ENCODE peak calls at places on chromosomes 12 and 14, in seven cellular contexts. One of them, this sample, is unnamed.

GRCh38 chr14:54104746-54105145 is 148.1 kb upstream of the BMP4 start:
- DNase-seq in hepatocyte: no peak
- DNase-seq in breast epithelium: no peak
- DNase-seq in A549: no peak
- DNase-seq in CD4-positive, alpha-beta memory T cell: no peak
- DNase-seq in neuronal stem cell: no peak
- DNase-seq in left ventricle myocardium inferior: no peak
- DNase-seq in this sample: no peak

GRCh38 chr12:108180255-108181094 is 51.4 kb downstream of the WSCD2 start:
- DNase-seq in neuronal stem cell: no peak
- DNase-seq in hepatocyte: no peak
- DNase-seq in left ventricle myocardium inferior: no peak
- DNase-seq in A549: no peak
- DNase-seq in breast epithelium: no peak
- DNase-seq in CD4-positive, alpha-beta memory T cell: no peak
- DNase-seq in this sample: no peak

GRCh38 chr12:23827353-23827752 is 122.1 kb downstream of the SOX5 start:
- DNase-seq in A549: no peak
- DNase-seq in CD4-positive, alpha-beta memory T cell: no peak
- DNase-seq in breast epithelium: no peak
- DNase-seq in left ventricle myocardium inferior: no peak
- DNase-seq in neuronal stem cell: no peak
- DNase-seq in hepatocyte: peak; percentile 13
- DNase-seq in this sample: no peak

GRCh38 chr12:54357802-54358619 is 6.3 kb downstream of the GPR84 start:
- DNase-seq in breast epithelium: no peak
- DNase-seq in left ventricle myocardium inferior: no peak
- DNase-seq in A549: no peak
- DNase-seq in CD4-positive, alpha-beta memory T cell: peak; percentile 49
- DNase-seq in hepatocyte: no peak
- DNase-seq in neuronal stem cell: no peak
- DNase-seq in this sample: no peak

GRCh38 chr12:85951823-85952222 is 77.7 kb downstream of the NTS start:
- DNase-seq in A549: peak; percentile 42
- DNase-seq in neuronal stem cell: no peak
- DNase-seq in breast epithelium: no peak
- DNase-seq in CD4-positive, alpha-beta memory T cell: no peak
- DNase-seq in left ventricle myocardium inferior: no peak
- DNase-seq in hepatocyte: peak; percentile 7
- DNase-seq in this sample: no peak

GRCh38 chr14:73725116-73726024 is 11.2 kb upstream of the PNMA1 start:
- DNase-seq in breast epithelium: no peak
- DNase-seq in CD4-positive, alpha-beta memory T cell: no peak
- DNase-seq in neuronal stem cell: no peak
- DNase-seq in hepatocyte: peak; percentile 25
- DNase-seq in left ventricle myocardium inferior: no peak
- DNase-seq in A549: no peak
- DNase-seq in this sample: peak; percentile 57

GRCh38 chr14:105974902-105975301 is 448.5 kb downstream of the TMEM121 start:
- DNase-seq in breast epithelium: no peak
- DNase-seq in CD4-positive, alpha-beta memory T cell: peak; percentile 29
- DNase-seq in left ventricle myocardium inferior: no peak
- DNase-seq in hepatocyte: no peak
- DNase-seq in neuronal stem cell: no peak
- DNase-seq in A549: peak; percentile 12
- DNase-seq in this sample: no peak

GRCh38 chr12:643478-644292 is 19.6 kb downstream of the NINJ2 start:
- DNase-seq in left ventricle myocardium inferior: peak; percentile 53
- DNase-seq in A549: no peak
- DNase-seq in neuronal stem cell: no peak
- DNase-seq in hepatocyte: no peak
- DNase-seq in CD4-positive, alpha-beta memory T cell: no peak
- DNase-seq in breast epithelium: no peak
- DNase-seq in this sample: peak; percentile 52

GRCh38 chr12:69508091-69508490 is 37.9 kb downstream of the FRS2 start:
- DNase-seq in A549: no peak
- DNase-seq in neuronal stem cell: no peak
- DNase-seq in breast epithelium: no peak
- DNase-seq in left ventricle myocardium inferior: no peak
- DNase-seq in CD4-positive, alpha-beta memory T cell: no peak
- DNase-seq in hepatocyte: no peak
- DNase-seq in this sample: no peak

GRCh38 chr12:124915249-124916236 is 1.1 kb upstream of the UBC start:
- DNase-seq in left ventricle myocardium inferior: peak; percentile 63
- DNase-seq in neuronal stem cell: no peak
- DNase-seq in CD4-positive, alpha-beta memory T cell: no peak
- DNase-seq in breast epithelium: peak; percentile 59
- DNase-seq in A549: peak; percentile 86
- DNase-seq in hepatocyte: peak; percentile 71
- DNase-seq in this sample: peak; percentile 79

GRCh38 chr12:77204055-77204454 is 138.7 kb upstream of the E2F7 start:
- DNase-seq in CD4-positive, alpha-beta memory T cell: no peak
- DNase-seq in hepatocyte: peak; percentile 7
- DNase-seq in neuronal stem cell: no peak
- DNase-seq in left ventricle myocardium inferior: no peak
- DNase-seq in breast epithelium: no peak
- DNase-seq in A549: no peak
- DNase-seq in this sample: no peak

GRCh38 chr14:69636051-69636639 is 24.7 kb downstream of the SUSD6 start:
- DNase-seq in A549: no peak
- DNase-seq in hepatocyte: no peak
- DNase-seq in CD4-positive, alpha-beta memory T cell: no peak
- DNase-seq in neuronal stem cell: no peak
- DNase-seq in left ventricle myocardium inferior: no peak
- DNase-seq in breast epithelium: no peak
- DNase-seq in this sample: no peak

GRCh38 chr12:95212576-95212975 is 4.7 kb downstream of the FGD6 start:
- DNase-seq in left ventricle myocardium inferior: no peak
- DNase-seq in breast epithelium: no peak
- DNase-seq in neuronal stem cell: no peak
- DNase-seq in CD4-positive, alpha-beta memory T cell: no peak
- DNase-seq in hepatocyte: no peak
- DNase-seq in A549: no peak
- DNase-seq in this sample: no peak

GRCh38 chr12:113879658-113880057 is 86.5 kb downstream of the RBM19 start:
- DNase-seq in neuronal stem cell: no peak
- DNase-seq in breast epithelium: no peak
- DNase-seq in CD4-positive, alpha-beta memory T cell: no peak
- DNase-seq in hepatocyte: no peak
- DNase-seq in left ventricle myocardium inferior: no peak
- DNase-seq in A549: no peak
- DNase-seq in this sample: no peak

GRCh38 chr12:112937741-112938719 is at the start of gene OAS3:
- DNase-seq in breast epithelium: peak; percentile 83
- DNase-seq in A549: peak; percentile 82
- DNase-seq in left ventricle myocardium inferior: peak; percentile 88
- DNase-seq in CD4-positive, alpha-beta memory T cell: peak; percentile 75
- DNase-seq in hepatocyte: peak; percentile 87
- DNase-seq in neuronal stem cell: no peak
- DNase-seq in this sample: peak; percentile 89

DNA sequence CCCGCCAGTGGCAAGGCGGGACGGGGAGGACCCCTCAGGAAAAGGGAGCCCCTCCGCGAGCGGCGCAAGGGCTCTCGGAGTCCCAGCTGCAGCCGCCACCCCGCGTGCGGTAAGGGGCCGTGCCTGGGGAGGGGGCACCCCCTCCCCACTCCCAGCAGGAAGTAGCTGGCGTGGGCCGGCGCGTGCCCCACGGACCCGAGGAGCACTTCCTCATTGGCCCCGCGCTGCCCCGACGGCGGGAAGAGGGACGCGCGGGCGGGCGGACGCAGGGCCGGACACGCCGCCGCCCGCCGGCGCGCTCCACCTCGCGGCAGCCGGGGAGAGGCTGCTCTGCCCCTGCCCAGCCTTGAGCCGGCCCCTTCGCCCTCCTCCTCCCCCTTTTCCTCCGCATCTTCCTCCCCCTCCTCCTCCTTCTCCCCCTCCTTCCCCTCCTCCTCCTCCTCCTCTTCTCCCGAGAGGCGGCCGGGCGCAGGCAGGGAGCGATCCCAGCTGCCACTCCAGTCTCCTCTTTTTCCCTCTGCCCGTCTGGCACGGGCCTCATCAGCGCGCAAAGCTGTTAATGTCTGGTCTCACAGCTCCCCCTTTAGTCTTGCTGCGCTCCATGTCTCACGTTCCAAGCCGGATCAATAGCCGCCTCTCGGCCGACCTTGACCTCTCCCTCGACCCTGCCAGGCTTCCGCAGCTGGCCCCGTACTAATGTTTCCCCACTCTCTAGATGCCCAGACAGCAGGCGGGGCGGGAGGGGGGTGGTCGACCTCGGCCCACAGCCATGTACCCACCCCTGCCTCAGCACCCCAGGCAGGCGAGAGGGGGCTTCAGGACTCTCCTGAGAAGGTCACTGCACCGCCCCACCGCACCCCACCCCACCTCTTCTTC is 2.6 kb upstream of the BCL11B start:
- DNase-seq in CD4-positive, alpha-beta memory T cell: peak; percentile 61
- DNase-seq in A549: peak; percentile 85
- DNase-seq in neuronal stem cell: peak; percentile 90
- DNase-seq in hepatocyte: peak; percentile 93
- DNase-seq in left ventricle myocardium inferior: peak; percentile 23
- DNase-seq in breast epithelium: peak; percentile 65
- DNase-seq in this sample: peak; percentile 77
- H3K27ac ChIP-seq in CD4-positive, alpha-beta memory T cell: peak overlapping the region; percentile 80
- H3K27ac ChIP-seq in A549: peak overlapping the region; percentile 85
- H3K27ac ChIP-seq in neuronal stem cell: no peak overlapping the region
- H3K27ac ChIP-seq in hepatocyte: peak overlapping the region; percentile 75
- H3K27ac ChIP-seq in left ventricle myocardium inferior: no peak overlapping the region
- H3K27ac ChIP-seq in breast epithelium: no peak overlapping the region
- H3K27ac ChIP-seq in this sample: no peak overlapping the region

GRCh38 chr12:104219908-104220404 is 4.4 kb downstream of the TXNRD1 start:
- DNase-seq in neuronal stem cell: no peak
- DNase-seq in breast epithelium: no peak
- DNase-seq in A549: peak; percentile 99
- DNase-seq in CD4-positive, alpha-beta memory T cell: peak; percentile 64
- DNase-seq in hepatocyte: peak; percentile 75
- DNase-seq in left ventricle myocardium inferior: no peak
- DNase-seq in this sample: no peak

GRCh38 chr12:104223599-104224168 is 8.1 kb downstream of the TXNRD1 start:
- DNase-seq in breast epithelium: no peak
- DNase-seq in neuronal stem cell: no peak
- DNase-seq in CD4-positive, alpha-beta memory T cell: no peak
- DNase-seq in left ventricle myocardium inferior: no peak
- DNase-seq in A549: peak; percentile 28
- DNase-seq in hepatocyte: no peak
- DNase-seq in this sample: no peak

GRCh38 chr12:104219361-104219892 is 3.8 kb downstream of the TXNRD1 start:
- DNase-seq in left ventricle myocardium inferior: no peak
- DNase-seq in A549: peak; percentile 99
- DNase-seq in CD4-positive, alpha-beta memory T cell: no peak
- DNase-seq in breast epithelium: no peak
- DNase-seq in neuronal stem cell: no peak
- DNase-seq in hepatocyte: peak; percentile 75
- DNase-seq in this sample: no peak

GRCh38 chr12:104220931-104221330 is 5.4 kb downstream of the TXNRD1 start:
- DNase-seq in A549: no peak
- DNase-seq in neuronal stem cell: no peak
- DNase-seq in left ventricle myocardium inferior: no peak
- DNase-seq in breast epithelium: no peak
- DNase-seq in hepatocyte: no peak
- DNase-seq in CD4-positive, alpha-beta memory T cell: no peak
- DNase-seq in this sample: no peak

GRCh38 chr12:104222981-104223380 is 7.4 kb downstream of the TXNRD1 start:
- DNase-seq in CD4-positive, alpha-beta memory T cell: no peak
- DNase-seq in neuronal stem cell: no peak
- DNase-seq in breast epithelium: no peak
- DNase-seq in left ventricle myocardium inferior: no peak
- DNase-seq in hepatocyte: no peak
- DNase-seq in A549: no peak
- DNase-seq in this sample: no peak
- H3K4me1 ChIP-seq in CD4-positive, alpha-beta memory T cell: peaks cover 17% of the 10 kb centered on the region
- H3K4me1 ChIP-seq in neuronal stem cell: no peaks in the 10 kb centered on the region
- H3K4me1 ChIP-seq in breast epithelium: peaks cover 6% of the 10 kb centered on the region
- H3K4me1 ChIP-seq in left ventricle myocardium inferior: peaks cover 22% of the 10 kb centered on the region
- H3K4me1 ChIP-seq in hepatocyte: peaks cover 24% of the 10 kb centered on the region
- H3K4me1 ChIP-seq in A549: peaks cover 55% of the 10 kb centered on the region
- H3K4me1 ChIP-seq in this sample: peaks cover 12% of the 10 kb centered on the region

GRCh38 chr12:52521175-52521574 is 981 bp upstream of the KRT5 start:
- DNase-seq in hepatocyte: peak; percentile 79
- DNase-seq in left ventricle myocardium inferior: no peak
- DNase-seq in A549: no peak
- DNase-seq in CD4-positive, alpha-beta memory T cell: no peak
- DNase-seq in neuronal stem cell: no peak
- DNase-seq in breast epithelium: peak; percentile 86
- DNase-seq in this sample: no peak

GRCh38 chr12:52517888-52518287 is 2.3 kb downstream of the KRT5 start:
- DNase-seq in breast epithelium: peak; percentile 25
- DNase-seq in A549: no peak
- DNase-seq in left ventricle myocardium inferior: no peak
- DNase-seq in hepatocyte: no peak
- DNase-seq in CD4-positive, alpha-beta memory T cell: no peak
- DNase-seq in neuronal stem cell: no peak
- DNase-seq in this sample: no peak

GRCh38 chr12:52519826-52520662 is at the start of gene KRT5:
- DNase-seq in left ventricle myocardium inferior: no peak
- DNase-seq in CD4-positive, alpha-beta memory T cell: no peak
- DNase-seq in breast epithelium: peak; percentile 94
- DNase-seq in A549: no peak
- DNase-seq in neuronal stem cell: no peak
- DNase-seq in hepatocyte: no peak
- DNase-seq in this sample: no peak

GRCh38 chr12:52517005-52517835 is 3.0 kb downstream of the KRT5 start:
- DNase-seq in A549: no peak
- DNase-seq in hepatocyte: no peak
- DNase-seq in left ventricle myocardium inferior: no peak
- DNase-seq in breast epithelium: peak; percentile 17
- DNase-seq in CD4-positive, alpha-beta memory T cell: no peak
- DNase-seq in neuronal stem cell: no peak
- DNase-seq in this sample: no peak

GRCh38 chr12:52518574-52519469 is 1.4 kb downstream of the KRT5 start:
- DNase-seq in breast epithelium: peak; percentile 17
- DNase-seq in CD4-positive, alpha-beta memory T cell: no peak
- DNase-seq in neuronal stem cell: no peak
- DNase-seq in A549: no peak
- DNase-seq in hepatocyte: no peak
- DNase-seq in left ventricle myocardium inferior: no peak
- DNase-seq in this sample: no peak
- H3K4me3 ChIP-seq in breast epithelium: no peak overlapping the region
- H3K4me3 ChIP-seq in CD4-positive, alpha-beta memory T cell: no peak overlapping the region
- H3K4me3 ChIP-seq in neuronal stem cell: no peak overlapping the region
- H3K4me3 ChIP-seq in A549: no peak overlapping the region
- H3K4me3 ChIP-seq in hepatocyte: no peak overlapping the region
- H3K4me3 ChIP-seq in left ventricle myocardium inferior: no peak overlapping the region
- H3K4me3 ChIP-seq in this sample: no peak overlapping the region

DNA sequence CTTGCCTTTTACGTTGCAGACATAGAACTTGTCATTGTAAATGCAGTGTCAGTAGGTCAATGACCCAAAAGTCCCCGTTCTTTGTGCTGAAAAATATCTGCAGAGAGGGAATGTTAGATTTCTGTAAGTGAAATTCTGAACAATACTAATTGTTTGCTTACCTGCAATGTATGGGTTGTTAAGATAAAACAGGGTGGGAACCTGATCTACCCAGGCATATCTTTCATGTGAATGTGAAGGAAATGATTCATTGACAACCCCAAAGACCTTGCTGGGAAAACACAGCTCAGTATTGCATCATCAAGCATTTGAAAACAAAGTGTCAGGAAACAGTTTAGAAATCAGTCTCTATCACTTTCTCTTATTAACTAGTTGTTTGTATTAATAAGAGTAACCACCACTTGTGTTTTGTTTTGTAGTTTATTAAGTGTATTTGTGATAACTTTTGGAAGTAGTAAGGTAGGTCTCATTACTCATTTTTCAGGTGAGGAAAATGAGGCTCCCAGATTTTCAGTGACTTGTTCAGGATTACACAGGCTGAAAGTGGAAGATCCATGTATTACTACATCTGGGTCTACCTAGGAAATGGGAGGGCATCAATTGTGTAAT is 57.9 kb upstream of the SLC38A2 start:
- DNase-seq in neuronal stem cell: no peak
- DNase-seq in left ventricle myocardium inferior: no peak
- DNase-seq in hepatocyte: peak; percentile 50
- DNase-seq in breast epithelium: no peak
- DNase-seq in A549: peak; percentile 93
- DNase-seq in CD4-positive, alpha-beta memory T cell: peak; percentile 16
- DNase-seq in this sample: no peak
- H3K27ac ChIP-seq in neuronal stem cell: no peak overlapping the region
- H3K27ac ChIP-seq in left ventricle myocardium inferior: peak overlapping the region; percentile 77
- H3K27ac ChIP-seq in hepatocyte: peak overlapping the region; percentile 77
- H3K27ac ChIP-seq in breast epithelium: no peak overlapping the region
- H3K27ac ChIP-seq in A549: peak overlapping the region; percentile 77
- H3K27ac ChIP-seq in CD4-positive, alpha-beta memory T cell: no peak overlapping the region
- H3K27ac ChIP-seq in this sample: peak overlapping the region; percentile 68

This sample was measured in psoas muscle.